ENCODE peak calls at places on chromosomes 6 and 20, in four cellular contexts. Y is WTC11, A is K562, X is SK-N-SH. G is an unnamed sample.

GRCh38 chr20:1417273-1417672 is 24.4 kb upstream of the FKBP1A start:
- DNase-seq in Y (no peak), A (no peak), X (no peak), G (no peak)

GRCh38 chr6:36969240-36969691 is 14.7 kb downstream of the PI16 start:
- DNase-seq in Y (no peak), A (no peak), X (no peak), G (no peak)

GRCh38 chr20:60055740-60056139 is 97.5 kb downstream of the CDH26 start:
- DNase-seq in Y (no peak), A (no peak), X (no peak), G (peak)

GRCh38 chr6:141830530-141830929 is 302.2 kb upstream of the GJE1 start:
- DNase-seq in Y (no peak), A (no peak), X (no peak), G (no peak)

GRCh38 chr20:13492001-13492480 is 146.7 kb downstream of the TASP1 start:
- DNase-seq in Y (peak), A (no peak), X (no peak), G (no peak)

GRCh38 chr6:91149246-91149645 is 562.4 kb upstream of the MAP3K7 start:
- DNase-seq in Y (no peak), A (no peak), X (no peak), G (no peak)

GRCh38 chr6:10569392-10570127 is 48.4 kb downstream of the GCNT2 start:
- DNase-seq in Y (no peak), A (no peak), X (no peak), G (no peak)

GRCh38 chr6:41672816-41673703 is 34.8 kb downstream of the MDFI start:
- DNase-seq in Y (no peak), A (no peak), X (no peak), G (no peak)

GRCh38 chr20:47886454-47887041 is 101.3 kb upstream of the SULF2 start:
- DNase-seq in Y (no peak), A (no peak), X (no peak), G (no peak)

GRCh38 chr6:95576621-95577316 is 566 bp upstream of the MANEA start:
- DNase-seq in Y (no peak), A (no peak), X (no peak), G (no peak)

GRCh38 chr6:161736341-161736740 is 462.5 kb upstream of the AGPAT4 start:
- DNase-seq in Y (no peak), A (no peak), X (no peak), G (no peak)

GRCh38 chr6:151475653-151476523 is 17.9 kb upstream of the CCDC170 start:
- DNase-seq in Y (peak), A (peak), X (peak), G (no peak)

GRCh38 chr6:29558439-29559079 is 973 bp downstream of the UBD start:
- DNase-seq in Y (no peak), A (no peak), X (no peak), G (no peak)

GRCh38 chr6:149846321-149846720 is 17.8 kb downstream of the LRP11 start:
- DNase-seq in Y (no peak), A (no peak), X (no peak), G (no peak)

GRCh38 chr20:50611128-50611810 is 80.1 kb downstream of the RIPOR3 start:
- DNase-seq in Y (no peak), A (no peak), X (no peak), G (no peak)

GRCh38 chr6:75450903-75451302 is 42.7 kb downstream of the FILIP1 start:
- DNase-seq in Y (no peak), A (no peak), X (no peak), G (no peak)

GRCh38 chr20:13494019-13494418 is 144.7 kb downstream of the TASP1 start:
- DNase-seq in Y (no peak), A (no peak), X (no peak), G (no peak)

GRCh38 chr6:16432075-16433032 is 194.0 kb downstream of the GMPR start:
- DNase-seq in Y (no peak), A (no peak), X (no peak), G (peak)

GRCh38 chr20:10390709-10391108 is 43.3 kb downstream of the MKKS start:
- DNase-seq in Y (no peak), A (no peak), X (no peak), G (no peak)

GRCh38 chr6:70310063-70310694 is 7.3 kb upstream of the COL9A1 start:
- DNase-seq in Y (no peak), A (peak), X (peak), G (no peak)

GRCh38 chr6:43489277-43490072 is 12.1 kb downstream of the TJAP1 start:
- DNase-seq in Y (no peak), A (no peak), X (peak), G (no peak)

GRCh38 chr20:7375905-7376304 is 564.4 kb downstream of the HAO1 start:
- DNase-seq in Y (no peak), A (peak), X (no peak), G (no peak)

GRCh38 chr20:53021934-53022333 is 49.8 kb downstream of the TSHZ2 start:
- DNase-seq in Y (no peak), A (no peak), X (no peak), G (no peak)

GRCh38 chr6:7758456-7758855 is 32.6 kb downstream of the BMP6 start:
- DNase-seq in Y (no peak), A (no peak), X (no peak), G (no peak)

GRCh38 chr6:31829633-31830492 is 2.3 kb downstream of the HSPA1B start:
- DNase-seq in Y (no peak), A (no peak), X (no peak), G (no peak)

GRCh38 chr20:5834436-5835005 is 84.3 kb downstream of the SHLD1 start:
- DNase-seq in Y (no peak), A (no peak), X (no peak), G (no peak)

DNA sequence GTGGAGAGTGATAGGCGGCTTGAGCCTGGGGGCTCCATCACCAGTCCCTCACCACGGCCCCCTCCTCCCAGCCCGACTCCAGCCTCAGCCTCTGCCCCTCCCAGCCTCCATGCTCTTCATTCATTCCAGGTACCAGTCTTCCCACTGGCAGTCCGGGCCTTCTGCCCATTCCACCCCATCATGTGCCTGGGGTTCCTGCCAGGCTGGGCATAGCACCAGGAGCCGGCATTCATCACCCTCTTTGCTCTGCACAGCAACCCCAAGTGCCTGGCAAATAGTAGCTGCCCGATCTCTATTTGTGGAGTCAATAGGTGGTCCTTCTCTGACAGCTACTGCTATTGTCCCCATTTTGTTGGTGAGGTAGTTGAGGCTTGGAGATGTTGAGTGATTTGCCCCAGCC is 39.6 kb upstream of the GTSF1L start:
- DNase-seq in Y (no peak), A (no peak), X (no peak), G (no peak)
- TF ChIP-seq USF1 in Y (no peak), A (no peak), X (no peak), G (no peak)

GRCh38 chr6:111979633-111980032 is 74.3 kb upstream of the CCN6 start:
- DNase-seq in Y (no peak), A (no peak), X (no peak), G (no peak)
- TF ChIP-seq USF1 in Y (no peak), A (no peak), X (no peak), G (no peak)

GRCh38 chr6:136546321-136546720 is 3.9 kb downstream of the MAP7 start:
- DNase-seq in Y (no peak), A (no peak), X (no peak), G (no peak)
- TF ChIP-seq USF1 in Y (no peak), A (no peak), X (no peak), G (no peak)

GRCh38 chr6:105014448-105014847 is 57.5 kb downstream of the LIN28B start:
- DNase-seq in Y (peak), A (no peak), X (no peak), G (no peak)

GRCh38 chr6:105014954-105015353 is 58.0 kb downstream of the LIN28B start:
- DNase-seq in Y (no peak), A (no peak), X (no peak), G (no peak)

GRCh38 chr6:105019285-105019684 is 62.4 kb downstream of the LIN28B start:
- DNase-seq in Y (no peak), A (no peak), X (no peak), G (no peak)

GRCh38 chr6:105021399-105021798 is 64.5 kb downstream of the LIN28B start:
- DNase-seq in Y (no peak), A (no peak), X (no peak), G (no peak)

DNA sequence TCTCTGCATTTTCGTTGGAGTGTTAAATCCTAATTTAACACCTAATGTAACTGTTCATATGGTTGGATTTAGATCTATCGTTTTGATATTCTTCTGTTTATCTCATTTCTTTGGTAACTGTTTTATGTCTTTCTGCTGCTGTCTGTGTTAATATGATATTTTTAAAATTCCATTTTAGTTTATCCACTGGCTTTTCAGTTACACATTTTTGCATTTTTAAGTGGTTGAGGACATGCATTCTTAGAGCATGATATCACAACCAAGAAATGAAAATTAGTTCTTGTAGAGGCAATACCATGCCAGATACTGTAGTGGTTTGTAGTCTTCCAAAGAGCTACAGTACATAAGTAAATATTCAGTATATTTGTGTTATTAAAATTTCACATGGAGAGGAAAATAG is 58.6 kb downstream of the LIN28B start:
- DNase-seq in Y (no peak), A (no peak), X (no peak), G (no peak)
- TF ChIP-seq USF1 in Y (no peak), A (no peak), X (no peak), G (no peak)

DNA sequence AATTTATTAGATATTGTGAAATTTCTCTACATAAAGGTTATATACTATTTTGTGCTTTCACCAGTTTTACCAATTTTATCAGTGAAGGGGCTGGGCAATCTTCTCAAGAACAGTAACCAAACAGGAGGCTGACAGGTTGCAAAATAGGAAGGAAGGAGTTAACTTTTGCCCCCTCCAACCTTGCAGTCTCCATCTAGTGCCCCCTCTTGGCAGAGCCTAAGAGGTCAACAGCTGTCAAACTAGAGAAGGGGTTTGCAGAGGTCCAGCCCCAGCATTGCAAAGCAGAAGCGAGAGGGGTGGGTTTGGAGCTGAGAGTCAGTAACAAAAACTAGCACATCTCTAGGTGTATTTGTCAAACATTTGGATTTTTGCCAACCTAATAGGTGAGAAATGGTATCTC is 391.0 kb downstream of the CDC5L start:
- DNase-seq in Y (no peak), A (no peak), X (no peak), G (no peak)
- TF ChIP-seq USF1 in Y (no peak), A (no peak), X (no peak), G (no peak)